ENCODE peak calls at places on chromosomes 12 and 14, in ten cellular contexts. Q, H, D, U, Y, B, F, I, E and M are unnamed samples.
A peak's percentile ranks its signal among the peaks of the same experiment; 100 is the strongest.

GRCh38 chr14:68685419-68686211 is 107.3 kb downstream of the ZFP36L1 start:
- DNase-seq in Q (peak; percentile 91), H (no peak), D (peak; percentile 63), U (peak; percentile 86), Y (no peak), B (no peak), F (peak; percentile 60), I (no peak), E (no peak), M (peak; percentile 67)

GRCh38 chr12:15541996-15542631 is 219.8 kb downstream of the PTPRO start:
- DNase-seq in Q (no peak), H (no peak), D (no peak), U (no peak), Y (no peak), B (no peak), F (no peak), I (no peak), E (no peak), M (no peak)

GRCh38 chr12:13130981-13131380 is 27.5 kb upstream of the GSG1 start:
- DNase-seq in Q (no peak), H (no peak), D (no peak), U (no peak), Y (no peak), B (no peak), F (no peak), I (no peak), E (no peak), M (no peak)

GRCh38 chr12:104190641-104191176 is 24.9 kb upstream of the TXNRD1 start:
- DNase-seq in Q (no peak), H (peak; percentile 1), D (no peak), U (no peak), Y (no peak), B (no peak), F (no peak), I (no peak), E (no peak), M (no peak)

GRCh38 chr14:104826197-104826857 is 25.4 kb downstream of the ZBTB42 start:
- DNase-seq in Q (peak; percentile 99), H (peak; percentile 85), D (peak; percentile 94), U (peak; percentile 47), Y (peak; percentile 88), B (peak; percentile 69), F (peak; percentile 65), I (peak; percentile 96), E (peak; percentile 97), M (peak; percentile 97)

GRCh38 chr12:131592972-131593371 is 117.9 kb upstream of the SFSWAP start:
- DNase-seq in Q (no peak), H (no peak), D (no peak), U (no peak), Y (no peak), B (no peak), F (no peak), I (no peak), E (no peak), M (peak; percentile 76)

GRCh38 chr12:23536293-23536692 is 413.2 kb downstream of the SOX5 start:
- DNase-seq in Q (peak; percentile 85), H (no peak), D (no peak), U (no peak), Y (no peak), B (no peak), F (no peak), I (no peak), E (no peak), M (no peak)

GRCh38 chr12:98838282-98838681 is 193.2 kb downstream of the APAF1 start:
- DNase-seq in Q (no peak), H (no peak), D (no peak), U (no peak), Y (no peak), B (no peak), F (no peak), I (no peak), E (no peak), M (no peak)

DNA sequence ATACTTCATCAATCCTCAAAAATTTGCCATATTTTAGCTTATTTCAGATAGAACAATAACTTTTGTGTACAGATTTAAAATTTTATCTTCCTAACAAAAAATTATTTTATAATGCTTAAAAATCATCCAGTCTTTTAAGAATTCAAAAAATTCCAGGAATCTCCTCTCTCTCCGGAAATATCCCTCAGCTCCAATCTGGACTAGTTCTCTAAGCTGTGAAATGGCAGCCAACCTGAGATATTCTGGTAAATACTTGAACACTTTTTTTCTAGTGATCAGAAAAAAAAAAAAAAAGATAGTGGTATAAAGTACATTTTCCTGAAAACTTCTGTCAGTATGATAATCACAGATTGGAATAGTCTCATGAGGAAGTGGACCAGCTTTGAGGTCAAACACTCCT is 57.6 kb downstream of the SSPN start:
- DNase-seq in Q (no peak), H (no peak), D (no peak), U (no peak), Y (no peak), B (no peak), F (no peak), I (no peak), E (no peak), M (no peak)
- TF ChIP-seq POLR2AphosphoS5 in Q (no peak), H (no peak), D (no peak), U (no peak), Y (no peak), B (no peak), F (no peak), I (no peak), E (no peak), M (no peak)

DNA sequence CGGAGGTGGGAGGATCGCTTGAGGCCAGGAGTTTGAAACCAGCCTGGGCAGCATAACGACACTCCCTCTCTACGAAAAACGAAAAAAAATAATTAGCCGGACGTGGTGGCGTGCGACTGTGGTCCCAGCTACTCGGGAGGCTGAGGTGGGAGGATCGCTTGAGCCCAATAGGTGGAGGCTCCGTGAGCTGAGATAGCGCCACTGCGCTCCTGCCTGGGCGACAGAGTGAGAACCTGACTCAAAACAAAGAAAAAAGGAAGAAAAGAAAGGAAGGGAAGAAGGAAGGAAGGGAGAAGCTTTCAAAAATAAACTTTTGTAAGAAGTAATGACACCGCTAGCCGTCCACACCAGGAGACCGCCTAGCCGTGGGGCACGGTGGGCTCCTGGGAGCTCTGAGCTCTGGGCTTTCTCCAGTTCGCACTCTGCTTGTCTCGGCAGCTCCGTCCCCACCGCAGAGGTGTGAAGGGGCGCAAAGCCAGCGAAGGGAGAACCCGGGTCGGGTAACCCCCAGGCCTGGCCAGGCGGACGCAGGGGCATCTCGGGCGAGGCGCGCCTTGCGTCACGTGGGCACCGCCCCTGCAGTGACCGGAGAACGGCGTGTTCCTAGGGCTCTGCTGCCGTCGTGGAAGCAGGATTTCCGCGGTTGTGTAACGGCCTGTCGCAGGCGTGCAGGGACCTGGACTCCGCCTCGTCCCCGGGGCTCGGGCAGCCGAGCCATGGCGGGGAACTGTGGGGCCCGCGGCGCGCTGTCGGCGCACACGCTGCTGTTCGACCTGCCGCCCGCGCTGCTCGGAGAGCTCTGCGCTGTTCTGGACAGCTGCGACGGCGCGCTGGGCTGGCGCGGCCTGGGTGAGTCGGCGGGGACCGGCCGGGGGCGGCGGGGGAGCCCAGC is at the start of gene IRAK3:
- DNase-seq in Q (peak; percentile 96), H (peak; percentile 47), D (peak; percentile 95), U (no peak), Y (peak; percentile 55), B (peak; percentile 70), F (no peak), I (peak; percentile 86), E (peak; percentile 96), M (peak; percentile 36)
- TF ChIP-seq POLR2A in Q (peak; percentile 97), H (peak; percentile 29), D (peak; percentile 51), U (no peak), Y (peak; percentile 65), B (peak; percentile 77), F (no peak), I (no peak), E (peak; percentile 78), M (peak; percentile 41)

GRCh38 chr14:39181693-39182047 is 6.6 kb downstream of the PNN start:
- DNase-seq in Q (no peak), H (no peak), D (no peak), U (no peak), Y (no peak), B (no peak), F (no peak), I (no peak), E (no peak), M (no peak)

GRCh38 chr14:39185256-39186049 is 10.4 kb downstream of the PNN start:
- DNase-seq in Q (no peak), H (no peak), D (no peak), U (no peak), Y (no peak), B (no peak), F (no peak), I (no peak), E (no peak), M (no peak)

GRCh38 chr14:39182770-39183684 is 8.0 kb downstream of the PNN start:
- DNase-seq in Q (no peak), H (no peak), D (no peak), U (no peak), Y (no peak), B (no peak), F (no peak), I (no peak), E (no peak), M (no peak)

GRCh38 chr14:39186941-39187525 is 12.0 kb downstream of the PNN start:
- DNase-seq in Q (no peak), H (no peak), D (no peak), U (no peak), Y (no peak), B (no peak), F (no peak), I (no peak), E (no peak), M (no peak)

GRCh38 chr14:39184628-39185255 is 9.7 kb downstream of the PNN start:
- DNase-seq in Q (no peak), H (no peak), D (no peak), U (no peak), Y (no peak), B (no peak), F (no peak), I (no peak), E (no peak), M (no peak)
- TF ChIP-seq POLR2AphosphoS5 in Q (no peak), H (no peak), D (no peak), U (peak; percentile 48), Y (no peak), B (no peak), F (peak; percentile 29), I (no peak), E (no peak), M (peak; percentile 90)

GRCh38 chr12:120447992-120448391 is 1.7 kb downstream of the GATC start:
- DNase-seq in Q (no peak), H (no peak), D (peak; percentile 11), U (no peak), Y (no peak), B (no peak), F (no peak), I (no peak), E (no peak), M (no peak)

GRCh38 chr12:120453977-120454376 is 7.7 kb downstream of the GATC start:
- DNase-seq in Q (no peak), H (no peak), D (no peak), U (no peak), Y (no peak), B (peak; percentile 18), F (peak; percentile 45), I (no peak), E (no peak), M (no peak)

GRCh38 chr12:120455302-120455701 is 9.1 kb downstream of the GATC start:
- DNase-seq in Q (no peak), H (no peak), D (no peak), U (no peak), Y (no peak), B (no peak), F (no peak), I (no peak), E (no peak), M (no peak)

GRCh38 chr12:120457133-120457532 is 10.9 kb downstream of the GATC start:
- DNase-seq in Q (no peak), H (no peak), D (no peak), U (no peak), Y (no peak), B (no peak), F (peak; percentile 24), I (no peak), E (no peak), M (no peak)

DNA sequence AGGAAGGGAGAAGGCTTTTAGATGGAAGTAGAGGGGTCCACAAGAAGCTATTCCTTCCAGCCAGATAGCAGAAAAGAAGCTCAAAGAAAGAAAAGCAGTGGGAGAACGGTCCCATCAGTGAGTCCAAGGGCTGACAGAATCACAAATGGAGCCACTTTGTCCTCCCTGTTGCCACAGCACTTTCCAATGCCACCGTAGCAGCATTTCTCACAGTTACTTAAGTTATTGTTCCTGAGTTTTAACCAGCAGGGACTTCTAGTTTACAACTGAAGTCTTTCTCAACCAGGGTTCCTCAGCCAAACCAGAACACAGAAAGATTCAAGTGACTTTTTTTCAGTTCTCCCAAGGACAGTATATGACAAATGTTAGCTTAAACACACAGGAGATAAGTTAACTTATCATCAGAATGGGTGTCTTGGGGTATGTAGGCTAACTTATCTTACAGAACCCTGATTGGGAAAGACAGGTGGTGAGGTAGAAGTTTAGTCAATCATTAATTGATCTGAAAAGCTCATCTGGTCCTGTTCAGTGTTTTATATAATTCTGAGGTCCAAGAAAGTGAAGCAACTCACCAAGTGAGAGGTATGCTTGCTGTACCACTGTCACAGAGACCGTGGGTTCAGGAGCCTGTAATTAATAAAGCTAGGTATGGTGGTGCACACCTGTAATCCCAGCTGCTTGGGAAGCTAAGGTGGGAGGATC is 7.0 kb downstream of the GATC start:
- DNase-seq in Q (no peak), H (no peak), D (no peak), U (no peak), Y (no peak), B (no peak), F (no peak), I (no peak), E (no peak), M (no peak)
- TF ChIP-seq POLR2A in Q (no peak), H (no peak), D (no peak), U (no peak), Y (no peak), B (no peak), F (no peak), I (no peak), E (no peak), M (no peak)